ENCODE peak calls at places on chromosome 19, in four cellular contexts. Z, H, V and X are unnamed samples.

GRCh38 chr19:35977446-35978222 is 17.4 kb upstream of the SDHAF1 start:
- DNase-seq in H (no peak), V (no peak), Z (no peak), X (no peak)

GRCh38 chr19:55694656-55695491 is 19.8 kb downstream of the EPN1 start:
- DNase-seq in Z (no peak), H (no peak), V (no peak), X (no peak)

GRCh38 chr19:10812902-10813404 is 23.1 kb downstream of the TMED1 start:
- DNase-seq in Z (no peak), V (no peak), H (peak; percentile 81), X (peak; percentile 93)

GRCh38 chr19:532578-533484 is 1.3 kb downstream of the CDC34 start:
- DNase-seq in V (no peak), H (no peak), Z (no peak), X (peak; percentile 20)

GRCh38 chr19:48284891-48285290 is 15.0 kb downstream of the ZNF114 start:
- DNase-seq in H (no peak), V (no peak), Z (no peak), X (no peak)

GRCh38 chr19:50313812-50314536 is 15.2 kb downstream of the KCNC3 start:
- DNase-seq in Z (no peak), V (no peak), H (no peak), X (no peak)

GRCh38 chr19:46341937-46342336 is 5.0 kb upstream of the PPP5C start:
- DNase-seq in H (no peak), V (no peak), Z (no peak), X (no peak)

GRCh38 chr19:49338691-49339363 is 3.6 kb downstream of the CD37 start:
- DNase-seq in V (no peak), H (no peak), Z (no peak), X (no peak)

GRCh38 chr19:1445932-1446712 is 3.8 kb upstream of the APC2 start:
- DNase-seq in H (no peak), V (no peak), Z (no peak), X (no peak)